ENCODE peak calls at places on chromosomes 2 and 18, in eight cellular contexts. One of them, this sample, is unnamed.

GRCh38 chr18:76126327-76126726 is 368.7 kb downstream of the ZNF516 start:
- DNase-seq in adipocyte: no peak
- DNase-seq in mucosa of descending colon: no peak
- DNase-seq in left lung: no peak
- DNase-seq in astrocyte: no peak
- DNase-seq in aorta: no peak
- DNase-seq in HL-60: no peak
- DNase-seq in CD8-positive, alpha-beta memory T cell: no peak
- DNase-seq in this sample: no peak

GRCh38 chr2:157256621-157257020 is 884 bp upstream of the GALNT5 start:
- DNase-seq in adipocyte: no peak
- DNase-seq in HL-60: no peak
- DNase-seq in left lung: no peak
- DNase-seq in CD8-positive, alpha-beta memory T cell: no peak
- DNase-seq in aorta: no peak
- DNase-seq in mucosa of descending colon: no peak
- DNase-seq in astrocyte: peak
- DNase-seq in this sample: peak

GRCh38 chr2:79627237-79627636 is 114.4 kb downstream of the CTNNA2 start:
- DNase-seq in HL-60: no peak
- DNase-seq in mucosa of descending colon: no peak
- DNase-seq in astrocyte: no peak
- DNase-seq in left lung: no peak
- DNase-seq in adipocyte: no peak
- DNase-seq in aorta: no peak
- DNase-seq in CD8-positive, alpha-beta memory T cell: no peak
- DNase-seq in this sample: no peak

GRCh38 chr2:60213865-60214657 is 339.4 kb downstream of the BCL11A start:
- DNase-seq in aorta: no peak
- DNase-seq in HL-60: peak
- DNase-seq in left lung: no peak
- DNase-seq in adipocyte: no peak
- DNase-seq in CD8-positive, alpha-beta memory T cell: no peak
- DNase-seq in mucosa of descending colon: peak
- DNase-seq in astrocyte: no peak
- DNase-seq in this sample: peak

GRCh38 chr2:29900971-29901633 is 20.3 kb downstream of the ALK start:
- DNase-seq in aorta: no peak
- DNase-seq in adipocyte: no peak
- DNase-seq in HL-60: no peak
- DNase-seq in astrocyte: no peak
- DNase-seq in mucosa of descending colon: no peak
- DNase-seq in left lung: no peak
- DNase-seq in CD8-positive, alpha-beta memory T cell: no peak
- DNase-seq in this sample: no peak

GRCh38 chr18:39841133-39842041 is 2113.6 kb upstream of the PIK3C3 start:
- DNase-seq in left lung: peak
- DNase-seq in CD8-positive, alpha-beta memory T cell: no peak
- DNase-seq in adipocyte: peak
- DNase-seq in aorta: peak
- DNase-seq in HL-60: no peak
- DNase-seq in mucosa of descending colon: peak
- DNase-seq in astrocyte: peak
- DNase-seq in this sample: peak

GRCh38 chr2:26564121-26564520 is 77.0 kb downstream of the CIB4 start:
- DNase-seq in aorta: peak
- DNase-seq in adipocyte: no peak
- DNase-seq in HL-60: no peak
- DNase-seq in mucosa of descending colon: no peak
- DNase-seq in left lung: no peak
- DNase-seq in astrocyte: no peak
- DNase-seq in CD8-positive, alpha-beta memory T cell: no peak
- DNase-seq in this sample: no peak

GRCh38 chr2:172234716-172235661 is 132.3 kb upstream of the DLX2 start:
- DNase-seq in adipocyte: peak
- DNase-seq in HL-60: no peak
- DNase-seq in astrocyte: no peak
- DNase-seq in aorta: no peak
- DNase-seq in CD8-positive, alpha-beta memory T cell: no peak
- DNase-seq in left lung: no peak
- DNase-seq in mucosa of descending colon: peak
- DNase-seq in this sample: no peak

GRCh38 chr2:26300234-26300641 is 45.7 kb upstream of the SELENOI start:
- DNase-seq in CD8-positive, alpha-beta memory T cell: no peak
- DNase-seq in astrocyte: peak
- DNase-seq in mucosa of descending colon: no peak
- DNase-seq in HL-60: no peak
- DNase-seq in aorta: no peak
- DNase-seq in left lung: no peak
- DNase-seq in adipocyte: peak
- DNase-seq in this sample: peak

GRCh38 chr2:225889452-225889851 is 489.9 kb downstream of the NYAP2 start:
- DNase-seq in CD8-positive, alpha-beta memory T cell: no peak
- DNase-seq in astrocyte: peak
- DNase-seq in HL-60: no peak
- DNase-seq in aorta: no peak
- DNase-seq in adipocyte: peak
- DNase-seq in mucosa of descending colon: no peak
- DNase-seq in left lung: no peak
- DNase-seq in this sample: peak

GRCh38 chr2:71557321-71557720 is 104.0 kb downstream of the DYSF start:
- DNase-seq in mucosa of descending colon: peak
- DNase-seq in left lung: peak
- DNase-seq in CD8-positive, alpha-beta memory T cell: no peak
- DNase-seq in aorta: peak
- DNase-seq in adipocyte: no peak
- DNase-seq in HL-60: no peak
- DNase-seq in astrocyte: no peak
- DNase-seq in this sample: no peak

GRCh38 chr2:152864601-152865000 is 146.2 kb downstream of the ARL6IP6 start:
- DNase-seq in astrocyte: no peak
- DNase-seq in mucosa of descending colon: no peak
- DNase-seq in CD8-positive, alpha-beta memory T cell: no peak
- DNase-seq in aorta: no peak
- DNase-seq in HL-60: no peak
- DNase-seq in left lung: no peak
- DNase-seq in adipocyte: no peak
- DNase-seq in this sample: no peak

GRCh38 chr2:28152585-28153284 is 239.9 kb upstream of the FOSL2 start:
- DNase-seq in astrocyte: peak
- DNase-seq in adipocyte: no peak
- DNase-seq in aorta: no peak
- DNase-seq in HL-60: no peak
- DNase-seq in left lung: no peak
- DNase-seq in CD8-positive, alpha-beta memory T cell: no peak
- DNase-seq in mucosa of descending colon: no peak
- DNase-seq in this sample: peak

GRCh38 chr18:70553245-70553960 is 264.6 kb downstream of the SOCS6 start:
- DNase-seq in left lung: no peak
- DNase-seq in astrocyte: no peak
- DNase-seq in adipocyte: no peak
- DNase-seq in HL-60: no peak
- DNase-seq in aorta: no peak
- DNase-seq in mucosa of descending colon: no peak
- DNase-seq in CD8-positive, alpha-beta memory T cell: no peak
- DNase-seq in this sample: no peak

GRCh38 chr2:177244244-177244771 is 20.2 kb downstream of the NFE2L2 start:
- DNase-seq in adipocyte: no peak
- DNase-seq in left lung: no peak
- DNase-seq in astrocyte: no peak
- DNase-seq in aorta: no peak
- DNase-seq in CD8-positive, alpha-beta memory T cell: no peak
- DNase-seq in HL-60: no peak
- DNase-seq in mucosa of descending colon: no peak
- DNase-seq in this sample: no peak

GRCh38 chr2:177241771-177242135 is 22.8 kb downstream of the NFE2L2 start:
- DNase-seq in aorta: no peak
- DNase-seq in left lung: no peak
- DNase-seq in astrocyte: peak
- DNase-seq in HL-60: no peak
- DNase-seq in mucosa of descending colon: no peak
- DNase-seq in adipocyte: peak
- DNase-seq in CD8-positive, alpha-beta memory T cell: no peak
- DNase-seq in this sample: no peak

GRCh38 chr2:177243476-177243875 is 21.1 kb downstream of the NFE2L2 start:
- DNase-seq in adipocyte: no peak
- DNase-seq in mucosa of descending colon: no peak
- DNase-seq in aorta: no peak
- DNase-seq in left lung: no peak
- DNase-seq in astrocyte: no peak
- DNase-seq in CD8-positive, alpha-beta memory T cell: no peak
- DNase-seq in HL-60: no peak
- DNase-seq in this sample: no peak

GRCh38 chr2:177243073-177243472 is 21.5 kb downstream of the NFE2L2 start:
- DNase-seq in HL-60: no peak
- DNase-seq in aorta: no peak
- DNase-seq in mucosa of descending colon: no peak
- DNase-seq in adipocyte: no peak
- DNase-seq in CD8-positive, alpha-beta memory T cell: no peak
- DNase-seq in left lung: no peak
- DNase-seq in astrocyte: no peak
- DNase-seq in this sample: no peak

DNA sequence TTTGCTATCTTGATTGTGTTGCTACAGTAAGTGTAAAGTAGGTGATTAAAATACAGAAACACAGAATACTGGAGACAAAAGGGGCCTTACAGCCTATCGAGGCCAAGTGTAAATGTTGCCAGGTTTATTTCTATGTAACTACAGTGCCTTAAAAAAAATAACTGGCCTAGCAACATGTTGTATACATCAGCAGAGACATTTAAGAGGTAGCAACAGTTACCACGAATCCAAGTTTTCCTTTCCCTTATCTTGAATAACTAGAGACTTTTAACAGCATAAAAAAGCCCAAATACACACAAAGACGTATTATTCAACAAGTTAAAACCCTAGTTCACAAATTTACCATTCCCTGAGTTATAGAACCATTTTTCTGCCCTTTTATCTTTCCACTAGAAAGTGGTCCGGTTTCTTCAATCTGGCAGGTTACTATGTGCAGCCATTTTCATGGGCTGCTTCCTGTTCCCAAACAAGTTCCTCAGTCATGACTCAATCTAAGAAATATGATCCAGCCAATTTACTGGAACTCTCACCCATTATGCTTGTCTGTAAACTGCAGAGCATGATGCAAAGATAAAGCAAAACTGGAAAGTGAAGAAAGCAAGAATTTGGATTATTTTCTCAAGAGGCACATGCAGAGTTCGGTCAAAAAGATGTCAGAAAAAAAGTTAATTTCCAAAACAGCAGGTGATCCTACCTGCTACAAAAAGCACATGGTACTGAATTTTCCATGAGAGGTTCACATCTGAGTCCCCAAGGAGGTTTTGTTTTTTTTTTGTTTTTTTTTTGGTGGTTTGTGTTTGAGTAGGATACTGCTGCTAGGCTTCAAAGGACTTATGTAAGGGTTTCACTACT is 22.2 kb downstream of the NFE2L2 start:
- DNase-seq in CD8-positive, alpha-beta memory T cell: no peak
- DNase-seq in astrocyte: peak
- DNase-seq in mucosa of descending colon: no peak
- DNase-seq in HL-60: no peak
- DNase-seq in left lung: no peak
- DNase-seq in aorta: no peak
- DNase-seq in adipocyte: peak
- DNase-seq in this sample: peak
- H3K4me3 ChIP-seq in CD8-positive, alpha-beta memory T cell: peak
- H3K4me3 ChIP-seq in astrocyte: peak
- H3K4me3 ChIP-seq in mucosa of descending colon: no peak
- H3K4me3 ChIP-seq in HL-60: no peak
- H3K4me3 ChIP-seq in left lung: no peak
- H3K4me3 ChIP-seq in aorta: peak
- H3K4me3 ChIP-seq in adipocyte: peak
- H3K4me3 ChIP-seq in this sample: no peak

DNA sequence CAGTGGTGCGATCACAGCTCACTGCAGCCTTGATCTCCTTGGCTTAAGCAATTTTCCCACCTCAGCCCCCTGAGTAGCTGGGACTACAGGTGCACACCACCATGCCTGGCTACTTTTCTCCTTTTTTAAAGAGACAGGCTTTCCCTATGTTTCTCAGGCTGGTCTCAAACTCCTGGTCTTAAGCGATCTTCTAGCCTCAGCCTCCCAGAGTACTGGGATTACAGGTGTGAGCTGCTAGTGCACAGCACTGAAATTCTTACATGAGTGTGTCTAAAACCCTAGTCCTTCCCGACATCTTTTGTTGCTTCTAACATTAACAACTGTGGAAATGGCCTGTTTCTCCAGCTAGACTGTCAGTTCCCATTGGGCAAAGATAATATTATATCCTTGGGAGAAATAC is 2.9 kb downstream of the UGP2 start:
- DNase-seq in astrocyte: no peak
- DNase-seq in left lung: no peak
- DNase-seq in adipocyte: no peak
- DNase-seq in mucosa of descending colon: no peak
- DNase-seq in HL-60: no peak
- DNase-seq in CD8-positive, alpha-beta memory T cell: no peak
- DNase-seq in aorta: no peak
- DNase-seq in this sample: no peak
- H3K4me3 ChIP-seq in astrocyte: no peak
- H3K4me3 ChIP-seq in left lung: peak
- H3K4me3 ChIP-seq in adipocyte: peak
- H3K4me3 ChIP-seq in mucosa of descending colon: no peak
- H3K4me3 ChIP-seq in HL-60: no peak
- H3K4me3 ChIP-seq in CD8-positive, alpha-beta memory T cell: no peak
- H3K4me3 ChIP-seq in aorta: no peak
- H3K4me3 ChIP-seq in this sample: no peak

DNA sequence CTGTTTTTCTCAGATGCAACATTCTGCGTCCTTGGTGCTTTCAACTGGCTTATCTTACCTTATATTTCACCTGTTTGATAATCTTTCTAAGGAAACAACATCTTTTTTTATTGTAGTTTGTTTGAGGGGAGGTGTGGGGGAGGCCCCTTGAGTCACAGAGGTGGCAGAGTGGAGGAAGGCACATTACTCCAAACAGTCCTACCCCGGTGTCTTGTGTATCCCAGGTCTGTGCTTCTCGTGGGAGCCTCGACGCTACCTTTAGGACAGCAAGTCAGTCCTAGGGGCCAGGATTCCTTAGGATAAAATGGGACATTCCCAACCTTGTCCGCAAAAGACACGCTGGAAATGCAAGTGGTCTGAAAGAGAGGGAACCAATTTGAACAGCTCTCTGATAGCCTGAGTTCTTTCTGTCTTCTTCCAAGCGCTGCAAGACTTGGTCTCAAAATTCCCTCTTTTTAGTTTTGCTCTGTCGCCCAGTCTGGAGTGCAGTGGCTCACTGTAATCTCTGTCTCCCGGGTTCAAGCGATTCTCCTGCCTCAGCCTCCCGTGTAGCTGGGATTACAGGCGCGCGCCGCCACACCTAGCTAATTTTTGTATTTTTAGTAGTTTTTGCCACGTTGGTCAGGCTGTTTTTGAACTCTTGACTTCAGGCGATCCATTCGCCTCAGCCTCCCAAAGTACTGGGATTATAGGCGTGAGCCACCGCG is 4.0 kb downstream of the GATA6 start:
- DNase-seq in adipocyte: no peak
- DNase-seq in CD8-positive, alpha-beta memory T cell: no peak
- DNase-seq in aorta: no peak
- DNase-seq in mucosa of descending colon: no peak
- DNase-seq in left lung: no peak
- DNase-seq in astrocyte: no peak
- DNase-seq in HL-60: no peak
- DNase-seq in this sample: no peak
- H3K4me3 ChIP-seq in adipocyte: peak
- H3K4me3 ChIP-seq in CD8-positive, alpha-beta memory T cell: no peak
- H3K4me3 ChIP-seq in aorta: peak
- H3K4me3 ChIP-seq in mucosa of descending colon: no peak
- H3K4me3 ChIP-seq in left lung: peak
- H3K4me3 ChIP-seq in astrocyte: peak
- H3K4me3 ChIP-seq in HL-60: no peak
- H3K4me3 ChIP-seq in this sample: no peak

GRCh38 chr18:13612111-13612997 is 114.0 kb downstream of the FAM210A start:
- DNase-seq in aorta: no peak
- DNase-seq in left lung: no peak
- DNase-seq in CD8-positive, alpha-beta memory T cell: peak
- DNase-seq in astrocyte: no peak
- DNase-seq in mucosa of descending colon: peak
- DNase-seq in adipocyte: no peak
- DNase-seq in HL-60: peak
- DNase-seq in this sample: no peak
- H3K4me3 ChIP-seq in aorta: no peak
- H3K4me3 ChIP-seq in left lung: peak
- H3K4me3 ChIP-seq in CD8-positive, alpha-beta memory T cell: peak
- H3K4me3 ChIP-seq in astrocyte: peak
- H3K4me3 ChIP-seq in mucosa of descending colon: no peak
- H3K4me3 ChIP-seq in adipocyte: peak
- H3K4me3 ChIP-seq in HL-60: peak
- H3K4me3 ChIP-seq in this sample: no peak